ENCODE peak calls at places on chromosomes 2 and 18, in seven cellular contexts. P is aorta; K is colonic mucosa; H is frontal cortex; Z is stimulated activated CD4-positive, alpha-beta T cell treated with anti-CD3 and anti-CD28 coated beads, Interleukin-15, amount 100 ng/mL, for 24 hours; Q is HT-29; B is upper lobe of right lung. L is an unnamed sample.

GRCh38 chr2:59804662-59805258 is 748.7 kb downstream of the BCL11A start:
- DNase-seq in B (no peak), P (no peak), Z (no peak), H (no peak), K (no peak), Q (no peak), L (no peak)

GRCh38 chr18:49819768-49820662 is 6.7 kb upstream of the ACAA2 start:
- DNase-seq in P (no peak), K (no peak), B (no peak), Z (peak), H (no peak), Q (peak), L (no peak)

GRCh38 chr18:13510594-13510993 is 215.8 kb downstream of the FAM210A start:
- DNase-seq in B (no peak), P (no peak), H (no peak), Q (no peak), K (no peak), Z (no peak), L (no peak)

GRCh38 chr2:29224693-29225551 is 109.7 kb downstream of the CLIP4 start:
- DNase-seq in Z (no peak), H (no peak), B (peak), K (no peak), Q (no peak), P (no peak), L (no peak)

GRCh38 chr2:218393750-218394290 is 5.8 kb upstream of the CTDSP1 start:
- DNase-seq in P (peak), B (peak), Z (no peak), K (peak), H (no peak), Q (no peak), L (no peak)

GRCh38 chr2:45944075-45944474 is 292.6 kb downstream of the PRKCE start:
- DNase-seq in Z (no peak), P (no peak), H (no peak), Q (no peak), K (no peak), B (no peak), L (no peak)

GRCh38 chr2:165793779-165794519 is at the start of gene GALNT3:
- DNase-seq in Z (peak), K (peak), P (peak), Q (peak), B (peak), H (peak), L (peak)

GRCh38 chr2:54122939-54123338 is 7.5 kb downstream of the ACYP2 start:
- DNase-seq in B (no peak), Z (no peak), Q (peak), K (no peak), H (no peak), P (no peak), L (no peak)

GRCh38 chr2:96090181-96090500 is 26.2 kb downstream of the ADRA2B start:
- DNase-seq in P (no peak), H (no peak), K (peak), Q (no peak), Z (no peak), B (no peak), L (no peak)

GRCh38 chr2:139864821-139865302 is 1084.7 kb upstream of the NXPH2 start:
- DNase-seq in K (no peak), Z (no peak), P (no peak), H (no peak), Q (no peak), B (no peak), L (no peak)

GRCh38 chr18:7945882-7946281 is 378.8 kb downstream of the PTPRM start:
- DNase-seq in H (no peak), Z (no peak), K (no peak), Q (peak), B (no peak), P (no peak), L (no peak)

GRCh38 chr2:207073791-207074678 is 91.7 kb downstream of the KLF7 start:
- DNase-seq in Q (no peak), P (peak), K (no peak), Z (peak), B (no peak), H (no peak), L (no peak)

GRCh38 chr2:122319551-122320132 is 564.2 kb downstream of the TSN start:
- DNase-seq in Z (no peak), Q (no peak), H (no peak), K (no peak), B (no peak), P (no peak), L (no peak)

GRCh38 chr2:241268716-241269445 is 46.6 kb downstream of the HDLBP start:
- DNase-seq in B (no peak), K (no peak), Z (no peak), P (no peak), Q (no peak), H (no peak), L (no peak)

GRCh38 chr2:213129311-213129710 is 22.1 kb downstream of the IKZF2 start:
- DNase-seq in H (no peak), B (no peak), P (no peak), Z (no peak), Q (no peak), K (no peak), L (no peak)

GRCh38 chr2:160033732-160034392 is 28.6 kb downstream of the PLA2R1 start:
- DNase-seq in Z (no peak), Q (no peak), B (no peak), P (no peak), K (no peak), H (no peak), L (no peak)

GRCh38 chr2:5842326-5842725 is 150.1 kb downstream of the SOX11 start:
- DNase-seq in Z (no peak), B (no peak), K (no peak), P (no peak), Q (no peak), H (no peak), L (no peak)

GRCh38 chr2:205543937-205544702 is 138.2 kb upstream of the NRP2 start:
- DNase-seq in Z (no peak), H (no peak), P (no peak), B (no peak), Q (no peak), K (no peak), L (no peak)

GRCh38 chr2:120175000-120175581 is 48.1 kb downstream of the TMEM185B start:
- DNase-seq in B (no peak), P (no peak), H (peak), Z (no peak), K (peak), Q (peak), L (peak)